ENCODE peak calls at places on chromosomes 13 and 19, in ten cellular contexts. Z is lung; M is effector memory CD4-positive, alpha-beta T cell; T is cardiac muscle cell; R is pancreas; S is left ventricle myocardium inferior; L is naive thymus-derived CD4-positive, alpha-beta T cell; Y is psoas muscle; J is neural progenitor cell; C is suprapubic skin. K is an unnamed sample. For H3K4me1, the result is how much of the 10 kb centered on the place peaks cover.

GRCh38 chr19:13492128-13492527 is 14.2 kb downstream of the CACNA1A start:
- DNase-seq in S (no peak), C (no peak), R (no peak), J (no peak), L (no peak), Y (no peak), T (peak), M (no peak), Z (no peak), K (no peak)

GRCh38 chr13:77389617-77389984 is 62.7 kb upstream of the MYCBP2 start:
- DNase-seq in M (no peak), L (no peak), R (no peak), J (no peak), C (no peak), Y (no peak), T (no peak), Z (no peak), S (no peak), K (no peak)

GRCh38 chr19:35216026-35216832 is 12.3 kb downstream of the FAM187B start:
- DNase-seq in Y (no peak), Z (no peak), C (peak), M (no peak), L (no peak), T (no peak), J (no peak), S (no peak), R (no peak), K (no peak)

GRCh38 chr13:27621116-27621365 is 651 bp upstream of the POLR1D start:
- DNase-seq in J (no peak), S (no peak), R (no peak), Z (no peak), M (no peak), L (no peak), C (no peak), T (no peak), Y (no peak), K (no peak)

GRCh38 chr19:2270157-2270571 is 11.8 kb downstream of the PEAK3 start:
- DNase-seq in S (peak), M (peak), L (no peak), J (peak), R (peak), Y (peak), C (peak), T (no peak), Z (peak), K (no peak)

GRCh38 chr19:55053735-55054134 is 9.2 kb downstream of the RDH13 start:
- DNase-seq in Y (no peak), J (no peak), R (no peak), S (no peak), Z (no peak), T (no peak), L (no peak), M (no peak), C (no peak), K (no peak)

GRCh38 chr13:95494082-95494681 is 58.3 kb upstream of the CLDN10 start:
- DNase-seq in J (peak), L (no peak), Y (no peak), T (peak), Z (no peak), C (no peak), M (no peak), R (no peak), S (no peak), K (no peak)

GRCh38 chr13:78317030-78317429 is 286.3 kb downstream of the POU4F1 start:
- DNase-seq in R (no peak), C (no peak), M (no peak), Y (no peak), J (peak), L (no peak), S (no peak), Z (no peak), T (peak), K (no peak)

GRCh38 chr19:29798783-29799182 is 13.0 kb upstream of the CCNE1 start:
- DNase-seq in S (no peak), C (no peak), M (no peak), J (no peak), L (no peak), Z (no peak), R (no peak), Y (peak), T (peak), K (no peak)

GRCh38 chr19:7799640-7800355 is 30.2 kb upstream of the EVI5L start:
- DNase-seq in R (peak), Z (peak), T (peak), C (no peak), M (peak), J (peak), S (peak), Y (no peak), L (peak), K (peak)

GRCh38 chr13:104295537-104295936 is 1229.3 kb upstream of the SLC10A2 start:
- DNase-seq in L (no peak), S (no peak), Y (no peak), C (no peak), Z (no peak), T (no peak), M (no peak), R (no peak), J (no peak), K (no peak)

GRCh38 chr13:32098275-32098674 is 66.7 kb downstream of the FRY start:
- DNase-seq in S (no peak), J (no peak), R (no peak), M (no peak), L (no peak), Y (no peak), T (no peak), C (no peak), Z (no peak), K (no peak)

GRCh38 chr13:39406688-39407087 is 196.3 kb downstream of the LHFPL6 start:
- DNase-seq in L (no peak), T (no peak), Z (no peak), M (no peak), R (no peak), S (no peak), C (no peak), J (no peak), Y (no peak), K (no peak)

GRCh38 chr19:51739466-51740213 is 12.0 kb downstream of the FPR1 start:
- DNase-seq in M (no peak), S (no peak), L (no peak), C (no peak), J (no peak), T (no peak), R (no peak), Y (no peak), Z (no peak), K (no peak)

GRCh38 chr13:51444922-51445321 is 7.9 kb downstream of the INTS6 start:
- DNase-seq in R (no peak), J (no peak), Z (no peak), C (no peak), L (peak), S (no peak), M (no peak), T (peak), Y (no peak), K (no peak)

GRCh38 chr19:35913589-35913988 is 5.5 kb upstream of the TYROBP start:
- DNase-seq in C (no peak), L (no peak), S (no peak), R (no peak), T (no peak), Z (no peak), M (no peak), Y (no peak), J (no peak), K (no peak)

GRCh38 chr13:105047676-105048295 is 1487.7 kb downstream of the EFNB2 start:
- DNase-seq in C (no peak), L (no peak), Y (no peak), T (peak), Z (no peak), J (no peak), M (no peak), S (no peak), R (no peak), K (no peak)

GRCh38 chr13:84279166-84279565 is 396.9 kb upstream of the SLITRK1 start:
- DNase-seq in L (no peak), M (no peak), Z (no peak), C (no peak), J (no peak), Y (no peak), S (no peak), T (no peak), R (no peak), K (no peak)

GRCh38 chr13:109281823-109282239 is 504.6 kb downstream of the IRS2 start:
- DNase-seq in Y (peak), M (no peak), T (no peak), S (no peak), Z (no peak), R (no peak), J (no peak), L (no peak), C (no peak), K (no peak)

GRCh38 chr13:87889241-87889640 is 218.1 kb downstream of the SLITRK5 start:
- DNase-seq in R (no peak), Y (no peak), J (no peak), C (no peak), S (no peak), M (no peak), T (no peak), L (no peak), Z (no peak), K (no peak)

GRCh38 chr13:75368167-75368566 is 113.8 kb downstream of the TBC1D4 start:
- DNase-seq in J (no peak), L (no peak), Z (no peak), C (no peak), M (no peak), S (no peak), R (no peak), T (peak), Y (no peak), K (no peak)

GRCh38 chr13:60143775-60144174 is 20.0 kb downstream of the DIAPH3 start:
- DNase-seq in L (no peak), Z (no peak), Y (no peak), T (no peak), R (no peak), C (no peak), S (no peak), M (no peak), J (no peak), K (no peak)

GRCh38 chr19:54461201-54462071 is 2.1 kb downstream of the LENG9 start:
- DNase-seq in R (peak), C (peak), T (peak), M (no peak), Y (peak), S (no peak), L (no peak), Z (no peak), J (no peak), K (no peak)

GRCh38 chr13:42110410-42111155 is 62.1 kb downstream of the DGKH start:
- DNase-seq in Z (no peak), C (no peak), S (no peak), Y (no peak), T (peak), M (peak), R (no peak), L (peak), J (peak), K (peak)

GRCh38 chr19:38690832-38691231 is 43.4 kb downstream of the ACTN4 start:
- DNase-seq in Z (no peak), Y (no peak), S (no peak), J (no peak), R (no peak), T (no peak), L (no peak), C (no peak), M (no peak), K (no peak)
- H3K4me1 ChIP-seq in Z (under half), Y (half or more), S (half or more), J (under half), R (under half), T (under half), L (under half), C (half or more), M (half or more), K (half or more)

GRCh38 chr13:50081899-50082425 is 66.7 kb downstream of the KCNRG start:
- DNase-seq in Y (peak), M (peak), L (peak), Z (peak), J (peak), C (peak), S (peak), T (peak), R (peak), K (peak)
- H3K4me1 ChIP-seq in Y (under half), M (under half), L (under half), Z (under half), J (under half), C (under half), S (half or more), T (under half), R (under half), K (under half)

GRCh38 chr13:37716796-37717195 is 118.2 kb upstream of the POSTN start:
- DNase-seq in Y (no peak), M (no peak), S (no peak), R (no peak), J (no peak), L (no peak), Z (no peak), C (no peak), T (peak), K (no peak)

GRCh38 chr13:37716395-37716794 is 117.8 kb upstream of the POSTN start:
- DNase-seq in J (no peak), C (no peak), L (no peak), Z (no peak), T (peak), M (no peak), Y (no peak), S (no peak), R (no peak), K (no peak)

DNA sequence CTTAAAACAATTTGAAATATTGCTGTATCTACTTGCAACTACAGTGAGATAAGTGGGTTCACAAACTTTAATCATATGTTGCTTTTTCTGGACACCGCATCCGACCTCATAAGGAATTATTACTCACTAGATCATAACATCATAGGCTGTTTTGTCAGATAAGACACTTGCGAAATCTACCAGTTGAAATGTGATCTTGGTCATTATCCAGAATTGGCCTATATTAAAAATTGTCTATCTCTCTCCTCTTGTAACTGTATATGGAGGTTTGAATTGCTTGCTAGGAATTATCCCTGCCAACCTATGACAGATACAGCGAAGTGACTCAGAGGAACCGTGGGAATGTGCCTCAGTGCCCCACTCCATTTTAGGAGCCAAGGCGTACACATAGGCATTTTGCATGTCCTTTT is 117.0 kb upstream of the POSTN start:
- DNase-seq in Y (no peak), C (no peak), J (no peak), T (peak), M (no peak), Z (no peak), L (no peak), S (no peak), R (no peak), K (no peak)
- H3K4me1 ChIP-seq in Y (under half), C (under half), J (under half), T (under half), M (under half), Z (under half), L (under half), S (under half), R (under half), K (under half)

DNA sequence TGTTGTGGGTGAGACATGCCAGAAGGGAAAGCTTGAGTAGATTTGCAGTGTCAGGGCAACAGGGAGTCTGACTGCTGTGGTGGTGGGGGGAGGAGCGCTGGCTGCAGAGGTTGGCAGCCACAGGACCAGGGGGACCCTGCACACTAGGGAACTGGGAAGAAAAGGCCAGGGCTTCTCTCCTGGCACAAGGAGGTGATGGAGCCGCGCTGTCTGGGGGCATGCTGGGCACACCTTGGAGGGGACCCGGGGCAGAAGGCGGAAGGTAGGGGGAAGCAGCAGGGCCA is 13.9 kb upstream of the EPHX3 start:
- DNase-seq in S (no peak), T (no peak), J (no peak), M (no peak), R (no peak), L (no peak), Z (no peak), Y (no peak), C (no peak), K (no peak)
- H3K4me1 ChIP-seq in S (half or more), T (under half), J (under half), M (under half), R (under half), L (under half), Z (under half), Y (half or more), C (under half), K (under half)

DNA sequence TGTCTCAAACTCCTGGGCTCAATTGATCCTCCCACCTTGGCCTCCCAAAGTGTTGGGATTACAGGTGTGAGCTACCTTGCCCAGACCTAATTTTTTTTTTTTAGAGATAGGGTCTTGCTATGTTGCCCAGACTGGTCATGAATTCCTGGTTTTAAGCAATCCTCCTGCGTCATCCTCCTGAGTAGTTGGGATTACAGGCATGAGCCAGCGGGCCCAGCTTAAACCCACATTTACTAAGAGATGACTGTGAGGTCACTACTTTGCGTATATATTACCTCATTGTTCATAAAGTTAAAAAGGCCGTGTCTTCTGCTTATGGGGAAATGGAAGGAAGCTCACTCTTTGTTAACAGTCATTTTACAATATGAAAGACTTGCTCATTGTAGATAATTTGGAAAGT is 39.6 kb upstream of the C1QTNF9 start:
- DNase-seq in J (no peak), Y (no peak), R (no peak), S (no peak), T (peak), L (no peak), M (no peak), C (no peak), Z (no peak), K (no peak)
- H3K4me1 ChIP-seq in J (under half), Y (under half), R (under half), S (half or more), T (under half), L (half or more), M (half or more), C (under half), Z (under half), K (half or more)

DNA sequence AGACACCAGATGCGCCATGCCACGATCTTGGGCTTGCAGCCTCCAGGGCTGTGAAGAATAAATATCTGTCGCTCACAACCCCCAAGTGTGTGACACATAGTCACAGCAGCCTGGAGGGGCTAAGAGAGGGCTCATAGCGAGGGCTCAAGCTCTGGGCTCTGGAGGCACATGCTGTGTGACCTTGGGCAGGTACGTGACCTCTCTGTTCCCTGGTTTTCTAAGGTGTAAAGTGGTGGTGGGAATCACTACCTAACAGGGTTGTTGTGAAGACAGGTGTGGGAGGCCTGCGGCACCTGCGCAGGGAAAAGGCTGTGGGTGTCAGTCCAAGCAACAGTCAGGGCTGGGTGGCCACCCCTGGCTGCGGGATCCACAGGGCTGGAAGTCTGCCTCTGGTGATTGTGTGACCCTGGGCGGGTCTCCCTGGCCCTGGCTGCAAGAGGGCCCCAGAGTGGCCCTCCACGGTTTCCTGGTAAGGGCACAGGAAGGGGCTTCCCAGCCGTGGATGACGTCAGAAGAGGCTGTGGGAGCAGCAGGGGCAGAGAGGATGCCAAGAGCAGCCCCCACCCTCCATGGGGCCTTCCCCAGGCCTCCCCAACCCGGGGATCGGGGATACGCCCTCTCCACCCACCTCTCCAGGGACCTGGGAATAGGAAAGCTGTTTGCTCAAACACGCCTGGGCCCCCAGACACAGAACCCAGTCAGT is 218.8 kb upstream of the SGCG start:
- DNase-seq in L (no peak), M (no peak), Y (no peak), R (no peak), T (no peak), S (no peak), C (no peak), J (no peak), Z (no peak), K (no peak)
- H3K4me1 ChIP-seq in L (under half), M (under half), Y (under half), R (under half), T (under half), S (under half), C (under half), J (under half), Z (under half), K (under half)